ENCODE peak calls at places on chromosome 5, in eight cellular contexts. One of them, this sample, is unnamed.

GRCh38 chr5:74576941-74577456 is 63.5 kb downstream of the ENC1 start:
- DNase-seq in prostate gland: no peak
- DNase-seq in fibroblast of the aortic adventitia: peak; percentile 83
- DNase-seq in SJSA1: no peak
- DNase-seq in keratinocyte: no peak
- DNase-seq in AG10803: peak; percentile 68
- DNase-seq in A549: no peak
- DNase-seq in NB4: no peak
- DNase-seq in this sample: no peak

GRCh38 chr5:107502711-107503110 is 168.0 kb downstream of the EFNA5 start:
- DNase-seq in fibroblast of the aortic adventitia: no peak
- DNase-seq in A549: no peak
- DNase-seq in AG10803: no peak
- DNase-seq in NB4: no peak
- DNase-seq in keratinocyte: no peak
- DNase-seq in SJSA1: no peak
- DNase-seq in prostate gland: no peak
- DNase-seq in this sample: no peak

GRCh38 chr5:8831251-8831650 is 714.6 kb downstream of the SEMA5A start:
- DNase-seq in NB4: no peak
- DNase-seq in prostate gland: no peak
- DNase-seq in keratinocyte: no peak
- DNase-seq in fibroblast of the aortic adventitia: no peak
- DNase-seq in SJSA1: no peak
- DNase-seq in A549: no peak
- DNase-seq in AG10803: no peak
- DNase-seq in this sample: no peak

GRCh38 chr5:93346301-93346700 is 234.7 kb downstream of the NR2F1-AS1 start:
- DNase-seq in fibroblast of the aortic adventitia: no peak
- DNase-seq in prostate gland: no peak
- DNase-seq in A549: no peak
- DNase-seq in SJSA1: no peak
- DNase-seq in NB4: no peak
- DNase-seq in keratinocyte: no peak
- DNase-seq in AG10803: peak; percentile 8
- DNase-seq in this sample: no peak

GRCh38 chr5:10364186-10364689 is 10.7 kb downstream of the MARCHF6 start:
- DNase-seq in NB4: peak; percentile 50
- DNase-seq in SJSA1: no peak
- DNase-seq in keratinocyte: no peak
- DNase-seq in prostate gland: no peak
- DNase-seq in fibroblast of the aortic adventitia: no peak
- DNase-seq in A549: peak; percentile 33
- DNase-seq in AG10803: no peak
- DNase-seq in this sample: no peak

GRCh38 chr5:131630208-131630962 is 4.6 kb downstream of the RAPGEF6 start:
- DNase-seq in keratinocyte: no peak
- DNase-seq in A549: no peak
- DNase-seq in fibroblast of the aortic adventitia: no peak
- DNase-seq in NB4: no peak
- DNase-seq in prostate gland: no peak
- DNase-seq in AG10803: no peak
- DNase-seq in SJSA1: no peak
- DNase-seq in this sample: no peak

GRCh38 chr5:98813755-98814154 is 40.3 kb downstream of the RGMB start:
- DNase-seq in keratinocyte: no peak
- DNase-seq in SJSA1: no peak
- DNase-seq in prostate gland: no peak
- DNase-seq in NB4: no peak
- DNase-seq in fibroblast of the aortic adventitia: no peak
- DNase-seq in AG10803: no peak
- DNase-seq in A549: no peak
- DNase-seq in this sample: no peak

GRCh38 chr5:95107138-95107537 is 177.8 kb downstream of the MCTP1 start:
- DNase-seq in AG10803: no peak
- DNase-seq in SJSA1: no peak
- DNase-seq in prostate gland: no peak
- DNase-seq in NB4: no peak
- DNase-seq in A549: no peak
- DNase-seq in fibroblast of the aortic adventitia: no peak
- DNase-seq in keratinocyte: no peak
- DNase-seq in this sample: no peak

GRCh38 chr5:144187699-144188294 is 17.1 kb downstream of the KCTD16 start:
- DNase-seq in AG10803: peak; percentile 99
- DNase-seq in NB4: peak; percentile 84
- DNase-seq in prostate gland: peak; percentile 12
- DNase-seq in fibroblast of the aortic adventitia: peak; percentile 98
- DNase-seq in SJSA1: peak; percentile 94
- DNase-seq in keratinocyte: no peak
- DNase-seq in A549: peak; percentile 89
- DNase-seq in this sample: no peak

GRCh38 chr5:171544913-171545550 is 125.6 kb downstream of the FGF18 start:
- DNase-seq in SJSA1: no peak
- DNase-seq in A549: no peak
- DNase-seq in keratinocyte: no peak
- DNase-seq in AG10803: no peak
- DNase-seq in fibroblast of the aortic adventitia: no peak
- DNase-seq in NB4: no peak
- DNase-seq in prostate gland: no peak
- DNase-seq in this sample: no peak
- H3K4me3 ChIP-seq in SJSA1: no peak overlapping the region
- H3K4me3 ChIP-seq in A549: no peak overlapping the region
- H3K4me3 ChIP-seq in keratinocyte: no peak overlapping the region
- H3K4me3 ChIP-seq in AG10803: no peak overlapping the region
- H3K4me3 ChIP-seq in fibroblast of the aortic adventitia: no peak overlapping the region
- H3K4me3 ChIP-seq in NB4: no peak overlapping the region
- H3K4me3 ChIP-seq in prostate gland: no peak overlapping the region
- H3K4me3 ChIP-seq in this sample: no peak overlapping the region

DNA sequence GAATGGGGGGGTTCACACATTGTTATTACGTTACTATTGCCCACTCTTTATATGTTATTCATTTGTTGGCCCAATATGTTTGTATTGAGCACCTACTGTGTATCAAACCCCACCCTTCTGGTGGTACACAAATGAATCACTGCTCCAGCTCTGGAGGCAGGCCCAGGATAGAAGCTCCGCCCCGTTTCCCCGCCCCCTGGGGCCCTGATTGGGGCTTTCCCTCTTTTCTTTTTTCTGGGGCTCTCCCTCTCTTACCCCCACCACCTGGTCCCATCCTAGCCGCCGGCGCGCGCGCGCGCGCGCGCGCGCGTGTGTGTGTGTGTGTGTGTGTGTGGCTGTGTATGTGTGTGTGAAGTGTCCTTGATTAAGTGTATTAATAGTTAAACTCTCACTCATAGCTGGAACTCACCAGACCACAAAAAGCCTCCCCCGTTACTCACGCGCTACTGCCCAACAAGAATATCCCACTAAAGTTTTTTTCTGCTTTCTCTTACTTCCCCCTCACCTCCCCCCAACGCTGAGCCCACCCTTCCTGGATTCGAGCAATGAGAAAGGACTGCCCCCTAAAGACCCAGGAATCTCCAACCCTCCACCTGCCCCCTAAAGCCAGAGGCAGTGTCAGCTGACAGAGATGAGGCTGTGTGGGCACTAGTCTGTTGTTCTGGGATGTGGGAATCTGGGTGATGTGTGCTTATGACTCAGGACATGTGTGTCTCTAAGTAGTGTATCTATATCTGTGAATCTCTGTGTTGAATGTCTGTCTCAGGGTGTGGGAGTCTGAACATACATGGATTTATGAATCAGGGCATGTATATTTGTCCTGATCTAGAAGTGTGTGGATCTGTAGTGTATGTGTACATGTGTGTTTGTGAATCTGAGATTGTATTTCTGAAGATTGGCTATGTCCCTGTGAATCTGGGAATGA is 4.0 kb downstream of the CXXC5 start:
- DNase-seq in A549: peak; percentile 64
- DNase-seq in AG10803: peak; percentile 84
- DNase-seq in keratinocyte: no peak
- DNase-seq in SJSA1: peak; percentile 87
- DNase-seq in prostate gland: peak; percentile 77
- DNase-seq in NB4: peak; percentile 43
- DNase-seq in fibroblast of the aortic adventitia: peak; percentile 76
- DNase-seq in this sample: no peak
- H3K4me3 ChIP-seq in A549: peak overlapping the region; percentile 16
- H3K4me3 ChIP-seq in AG10803: peak overlapping the region; percentile 85
- H3K4me3 ChIP-seq in keratinocyte: no peak overlapping the region
- H3K4me3 ChIP-seq in SJSA1: peak overlapping the region; percentile 2
- H3K4me3 ChIP-seq in prostate gland: no peak overlapping the region
- H3K4me3 ChIP-seq in NB4: peak overlapping the region; percentile 43
- H3K4me3 ChIP-seq in fibroblast of the aortic adventitia: peak overlapping the region; percentile 84
- H3K4me3 ChIP-seq in this sample: peak overlapping the region; percentile 46

GRCh38 chr5:73564018-73564417 is 1.4 kb downstream of the ANKRA2 start:
- DNase-seq in prostate gland: no peak
- DNase-seq in fibroblast of the aortic adventitia: peak; percentile 17
- DNase-seq in keratinocyte: no peak
- DNase-seq in A549: no peak
- DNase-seq in AG10803: no peak
- DNase-seq in NB4: peak; percentile 4
- DNase-seq in SJSA1: no peak
- DNase-seq in this sample: no peak
- H3K4me3 ChIP-seq in prostate gland: peak overlapping the region; percentile 79
- H3K4me3 ChIP-seq in fibroblast of the aortic adventitia: peak overlapping the region; percentile 74
- H3K4me3 ChIP-seq in keratinocyte: peak overlapping the region; percentile 100
- H3K4me3 ChIP-seq in A549: peak overlapping the region; percentile 91
- H3K4me3 ChIP-seq in AG10803: peak overlapping the region; percentile 93
- H3K4me3 ChIP-seq in NB4: peak overlapping the region; percentile 100
- H3K4me3 ChIP-seq in SJSA1: peak overlapping the region; percentile 53
- H3K4me3 ChIP-seq in this sample: peak overlapping the region; percentile 93

DNA sequence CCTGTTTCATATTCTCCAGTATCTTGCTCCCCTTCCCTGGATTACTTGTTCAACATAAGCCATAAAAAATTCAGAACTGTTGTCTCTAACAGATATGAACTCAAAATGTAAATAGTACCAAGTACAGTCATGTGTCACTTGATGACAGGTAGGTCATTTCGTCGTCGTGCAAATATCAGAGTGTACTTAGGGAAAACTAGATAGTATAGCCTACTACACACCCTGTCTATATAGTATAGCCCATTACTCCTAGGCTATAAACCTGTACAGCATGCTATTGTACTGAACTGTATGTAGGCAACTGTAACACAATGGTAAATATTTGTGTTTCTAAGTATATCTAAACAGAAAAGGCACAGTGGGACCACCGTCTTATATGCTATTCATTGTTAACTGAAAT is 39.1 kb downstream of the SMIM15 start:
- DNase-seq in A549: no peak
- DNase-seq in keratinocyte: no peak
- DNase-seq in prostate gland: no peak
- DNase-seq in AG10803: no peak
- DNase-seq in fibroblast of the aortic adventitia: no peak
- DNase-seq in SJSA1: no peak
- DNase-seq in NB4: no peak
- DNase-seq in this sample: no peak
- H3K4me3 ChIP-seq in A549: no peak overlapping the region
- H3K4me3 ChIP-seq in keratinocyte: no peak overlapping the region
- H3K4me3 ChIP-seq in prostate gland: no peak overlapping the region
- H3K4me3 ChIP-seq in AG10803: no peak overlapping the region
- H3K4me3 ChIP-seq in fibroblast of the aortic adventitia: no peak overlapping the region
- H3K4me3 ChIP-seq in SJSA1: no peak overlapping the region
- H3K4me3 ChIP-seq in NB4: no peak overlapping the region
- H3K4me3 ChIP-seq in this sample: no peak overlapping the region

GRCh38 chr5:154196955-154197652 is 6.6 kb downstream of the GALNT10 start:
- DNase-seq in fibroblast of the aortic adventitia: peak; percentile 80
- DNase-seq in A549: peak; percentile 51
- DNase-seq in keratinocyte: no peak
- DNase-seq in prostate gland: no peak
- DNase-seq in SJSA1: no peak
- DNase-seq in NB4: peak; percentile 30
- DNase-seq in AG10803: peak; percentile 62
- DNase-seq in this sample: no peak
- H3K4me3 ChIP-seq in fibroblast of the aortic adventitia: no peak overlapping the region
- H3K4me3 ChIP-seq in A549: no peak overlapping the region
- H3K4me3 ChIP-seq in keratinocyte: no peak overlapping the region
- H3K4me3 ChIP-seq in prostate gland: no peak overlapping the region
- H3K4me3 ChIP-seq in SJSA1: no peak overlapping the region
- H3K4me3 ChIP-seq in NB4: no peak overlapping the region
- H3K4me3 ChIP-seq in AG10803: no peak overlapping the region
- H3K4me3 ChIP-seq in this sample: no peak overlapping the region

DNA sequence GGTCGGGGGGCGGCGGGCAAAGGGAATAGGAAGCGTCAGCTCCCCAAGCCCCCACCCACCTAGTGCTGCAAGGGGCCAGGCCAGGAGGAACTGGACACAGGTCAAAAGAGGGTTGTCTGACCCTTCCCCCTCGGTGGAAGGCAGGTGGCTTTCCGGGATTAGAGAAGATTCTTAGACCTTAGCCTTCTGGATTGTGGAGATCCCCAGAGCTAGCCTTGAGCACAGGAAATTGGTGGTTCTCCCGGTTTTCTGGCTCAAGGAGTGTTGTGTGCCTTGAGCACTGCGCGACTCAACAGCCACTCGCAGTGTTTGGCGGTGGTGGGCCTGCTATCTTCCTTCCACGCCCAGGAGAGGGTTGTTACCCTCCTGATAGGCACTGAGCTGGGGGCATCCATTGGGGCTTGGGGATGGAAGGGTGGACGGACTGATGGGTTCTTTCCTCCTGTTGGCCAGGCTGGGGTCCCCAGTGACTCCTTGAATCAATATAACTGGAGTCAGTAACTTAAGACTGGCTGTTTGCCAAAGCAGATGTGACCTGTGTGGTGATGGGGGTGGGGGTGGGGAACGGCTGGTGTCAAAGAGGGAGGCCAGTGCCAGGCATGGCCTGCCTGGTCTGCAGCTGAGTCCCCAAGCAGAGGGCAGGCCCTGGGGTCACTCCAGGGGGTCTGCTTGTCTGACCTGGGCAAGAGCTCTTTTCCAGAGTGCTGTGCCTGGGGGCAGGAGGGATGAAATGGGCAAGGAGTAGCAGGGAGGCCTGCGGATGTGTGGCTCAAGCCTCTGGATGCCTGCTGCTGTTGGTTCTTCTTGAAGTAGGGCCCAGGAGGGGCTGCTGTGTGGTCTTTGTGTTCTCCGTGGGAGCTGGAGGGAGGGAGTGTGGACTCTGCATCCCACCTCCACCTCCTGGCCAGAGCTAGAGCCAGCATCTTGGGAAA is 2.1 kb downstream of the FGF18 start:
- DNase-seq in fibroblast of the aortic adventitia: no peak
- DNase-seq in keratinocyte: no peak
- DNase-seq in AG10803: no peak
- DNase-seq in SJSA1: peak; percentile 42
- DNase-seq in A549: no peak
- DNase-seq in prostate gland: no peak
- DNase-seq in NB4: no peak
- DNase-seq in this sample: no peak
- H3K4me3 ChIP-seq in fibroblast of the aortic adventitia: no peak overlapping the region
- H3K4me3 ChIP-seq in keratinocyte: no peak overlapping the region
- H3K4me3 ChIP-seq in AG10803: no peak overlapping the region
- H3K4me3 ChIP-seq in SJSA1: no peak overlapping the region
- H3K4me3 ChIP-seq in A549: no peak overlapping the region
- H3K4me3 ChIP-seq in prostate gland: no peak overlapping the region
- H3K4me3 ChIP-seq in NB4: no peak overlapping the region
- H3K4me3 ChIP-seq in this sample: no peak overlapping the region

This sample was measured in HCT116.